ENCODE peak calls at places on chromosomes 7 and 10, in nine cellular contexts. I is dorsolateral prefrontal cortex, A is neural crest cell, J is choroid plexus epithelial cell, O is bronchial epithelial cell, Q is astrocyte of the spinal cord, K is RWPE2, L is activated B cell treated with CpG ODN at 0.5 μM for 24 hours, Y is A673. C is an unnamed sample.
A peak's percentile ranks its signal among the peaks of the same experiment; 100 is the strongest.

GRCh38 chr7:151798851-151799428 is 78.0 kb downstream of the PRKAG2 start:
- DNase-seq in I (no peak), A (no peak), J (no peak), O (peak; percentile 40), Q (no peak), K (no peak), L (no peak), Y (no peak), C (no peak)

GRCh38 chr7:129610709-129611245 is 743 bp upstream of the NRF1 start:
- DNase-seq in I (no peak), A (no peak), J (peak; percentile 16), O (no peak), Q (no peak), K (no peak), L (no peak), Y (no peak), C (no peak)

GRCh38 chr10:59108886-59109288 is 67.6 kb upstream of the PHYHIPL start:
- DNase-seq in I (no peak), A (no peak), J (no peak), O (no peak), Q (no peak), K (no peak), L (no peak), Y (no peak), C (no peak)

GRCh38 chr7:157499121-157499834 is 162.5 kb downstream of the DNAJB6 start:
- DNase-seq in I (peak; percentile 20), A (no peak), J (no peak), O (no peak), Q (no peak), K (no peak), L (no peak), Y (no peak), C (no peak)

GRCh38 chr10:131448171-131448570 is 136.7 kb upstream of the TCERG1L start:
- DNase-seq in I (peak; percentile 23), A (no peak), J (no peak), O (no peak), Q (no peak), K (no peak), L (no peak), Y (no peak), C (no peak)

GRCh38 chr7:44768663-44769361 is 20.2 kb downstream of the ZMIZ2 start:
- DNase-seq in I (no peak), A (no peak), J (no peak), O (no peak), Q (no peak), K (no peak), L (no peak), Y (no peak), C (no peak)

GRCh38 chr10:133039107-133039822 is 48.5 kb upstream of the ADGRA1 start:
- DNase-seq in I (no peak), A (no peak), J (peak; percentile 2), O (no peak), Q (no peak), K (no peak), L (no peak), Y (no peak), C (no peak)

GRCh38 chr7:26574476-26574875 is 282.8 kb downstream of the SNX10 start:
- DNase-seq in I (no peak), A (no peak), J (no peak), O (peak; percentile 55), Q (no peak), K (no peak), L (no peak), Y (peak; percentile 14), C (peak; percentile 46)

GRCh38 chr7:37942934-37943610 is 22.6 kb downstream of the EPDR1 start:
- DNase-seq in I (peak; percentile 36), A (peak; percentile 10), J (peak; percentile 71), O (no peak), Q (peak; percentile 87), K (no peak), L (no peak), Y (no peak), C (no peak)

GRCh38 chr10:77006836-77007511 is 630.6 kb downstream of the KCNMA1 start:
- DNase-seq in I (no peak), A (no peak), J (no peak), O (peak; percentile 96), Q (peak; percentile 8), K (no peak), L (no peak), Y (no peak), C (peak; percentile 68)

GRCh38 chr7:154767194-154767593 is 235.7 kb downstream of the PAXIP1 start:
- DNase-seq in I (peak; percentile 52), A (no peak), J (no peak), O (no peak), Q (no peak), K (no peak), L (no peak), Y (no peak), C (peak; percentile 59)

GRCh38 chr7:101996876-101997275 is 179.4 kb downstream of the CUX1 start:
- DNase-seq in I (no peak), A (no peak), J (no peak), O (no peak), Q (no peak), K (no peak), L (no peak), Y (no peak), C (no peak)

GRCh38 chr7:101999420-101999819 is 182.0 kb downstream of the CUX1 start:
- DNase-seq in I (no peak), A (no peak), J (no peak), O (no peak), Q (no peak), K (no peak), L (no peak), Y (no peak), C (no peak)

GRCh38 chr7:102000123-102000522 is 182.7 kb downstream of the CUX1 start:
- DNase-seq in I (no peak), A (no peak), J (no peak), O (no peak), Q (no peak), K (no peak), L (no peak), Y (no peak), C (no peak)

GRCh38 chr7:101998029-101998903 is 180.8 kb downstream of the CUX1 start:
- DNase-seq in I (no peak), A (no peak), J (no peak), O (no peak), Q (no peak), K (no peak), L (no peak), Y (no peak), C (no peak)

GRCh38 chr7:101998904-101999236 is 181.4 kb downstream of the CUX1 start:
- DNase-seq in I (no peak), A (no peak), J (no peak), O (no peak), Q (no peak), K (no peak), L (no peak), Y (no peak), C (no peak)
- TF ChIP-seq CTCF in I (no peak), A (no peak), J (no peak), O (no peak), Q (no peak), K (no peak), L (no peak), Y (no peak), C (no peak)

DNA sequence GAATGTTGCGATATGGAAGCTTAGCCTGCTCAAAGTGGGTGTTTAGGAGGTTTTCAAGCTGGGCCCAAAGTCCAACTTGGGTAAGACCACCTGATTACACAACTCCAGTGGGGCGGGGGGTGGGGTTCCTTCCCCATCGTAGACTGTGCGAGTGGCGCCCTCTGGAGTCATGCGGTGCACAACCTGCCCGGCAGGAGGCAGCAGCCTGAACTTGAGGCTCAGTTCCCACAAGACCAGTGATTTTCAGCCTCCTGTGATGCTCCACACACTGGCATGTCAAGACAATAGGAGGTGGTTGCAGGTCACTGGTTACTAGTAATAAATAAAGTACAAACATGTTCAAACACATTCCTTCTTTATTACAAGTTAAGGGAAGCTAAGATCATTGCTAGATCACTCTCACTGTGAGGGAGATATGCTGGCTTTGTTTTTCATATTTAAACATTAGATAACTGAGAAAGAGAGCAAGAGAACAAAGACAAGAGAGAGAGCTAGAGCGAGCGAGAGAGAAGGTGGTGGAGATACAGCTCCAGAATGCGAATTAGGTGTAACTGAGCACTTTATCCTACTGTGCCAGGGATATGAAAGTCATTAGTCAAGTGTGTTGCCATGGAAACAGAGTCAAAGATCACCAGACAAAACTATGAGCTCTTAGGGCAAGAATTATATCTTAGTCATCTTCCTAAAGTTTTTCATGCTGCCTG is 97.4 kb upstream of the BMPER start:
- DNase-seq in I (no peak), A (no peak), J (peak; percentile 93), O (peak; percentile 99), Q (peak; percentile 82), K (peak; percentile 74), L (no peak), Y (peak; percentile 49), C (peak; percentile 67)
- TF ChIP-seq CTCF in I (peak; percentile 17), A (peak; percentile 50), J (peak; percentile 77), O (peak; percentile 83), Q (peak; percentile 61), K (peak; percentile 66), L (no peak), Y (peak; percentile 82), C (peak; percentile 86)

GRCh38 chr7:34100661-34101060 is 195.3 kb downstream of the BMPER start:
- DNase-seq in I (no peak), A (no peak), J (no peak), O (peak; percentile 76), Q (no peak), K (no peak), L (no peak), Y (no peak), C (no peak)
- TF ChIP-seq CTCF in I (no peak), A (no peak), J (no peak), O (no peak), Q (no peak), K (no peak), L (no peak), Y (no peak), C (no peak)

GRCh38 chr10:125370578-125370977 is 210.2 kb upstream of the CTBP2 start:
- DNase-seq in I (no peak), A (peak; percentile 66), J (no peak), O (peak; percentile 13), Q (no peak), K (no peak), L (no peak), Y (peak; percentile 36), C (no peak)
- TF ChIP-seq CTCF in I (no peak), A (peak; percentile 58), J (no peak), O (peak; percentile 25), Q (peak; percentile 17), K (no peak), L (no peak), Y (peak; percentile 52), C (peak; percentile 25)

GRCh38 chr10:78155722-78156121 is 122.1 kb downstream of the RPS24 start:
- DNase-seq in I (no peak), A (no peak), J (no peak), O (no peak), Q (no peak), K (no peak), L (no peak), Y (no peak), C (no peak)
- TF ChIP-seq CTCF in I (no peak), A (peak; percentile 42), J (no peak), O (no peak), Q (no peak), K (no peak), L (no peak), Y (no peak), C (peak; percentile 43)

C was measured in PC-3.